ENCODE peak calls at places on chromosomes 5 and 9, in six cellular contexts. C is AG04450; O is fibroblast of lung; U is caudate nucleus; I is CD8-positive, alpha-beta T cell; N is mesendoderm. R is an unnamed sample.

GRCh38 chr5:81354093-81354492 is 39.8 kb downstream of the ACOT12 start:
- DNase-seq in N (no peak), U (no peak), O (no peak), C (no peak), I (no peak), R (no peak)

GRCh38 chr5:90640484-90641059 is 82.0 kb downstream of the ADGRV1 start:
- DNase-seq in C (no peak), N (no peak), O (peak; percentile 59), I (no peak), U (no peak), R (no peak)

GRCh38 chr5:78603636-78604175 is 44.9 kb downstream of the LHFPL2 start:
- DNase-seq in U (no peak), I (no peak), O (no peak), C (no peak), N (no peak), R (no peak)

GRCh38 chr5:61467766-61468482 is 135.9 kb downstream of the ZSWIM6 start:
- DNase-seq in C (no peak), N (peak; percentile 80), U (no peak), O (peak; percentile 90), I (no peak), R (no peak)

GRCh38 chr9:121282309-121283071 is 14.5 kb downstream of the GSN start:
- DNase-seq in U (no peak), O (peak; percentile 92), I (no peak), N (no peak), C (no peak), R (no peak)

GRCh38 chr9:77375956-77376532 is 198.7 kb downstream of the VPS13A start:
- DNase-seq in O (peak; percentile 6), U (no peak), N (peak; percentile 83), C (no peak), I (no peak), R (no peak)

GRCh38 chr9:26975728-26976707 is 19.8 kb downstream of the IFT74 start:
- DNase-seq in N (peak; percentile 84), C (no peak), I (no peak), U (no peak), O (peak; percentile 23), R (no peak)

GRCh38 chr5:142617416-142617815 is 68.5 kb downstream of the FGF1 start:
- DNase-seq in C (no peak), O (no peak), N (no peak), I (no peak), U (no peak), R (no peak)

GRCh38 chr9:101524371-101524770 is 9.3 kb upstream of the RNF20 start:
- DNase-seq in I (no peak), U (no peak), O (no peak), C (no peak), N (no peak), R (no peak)

GRCh38 chr5:160467555-160468418 is 46.1 kb downstream of the PTTG1 start:
- DNase-seq in C (peak; percentile 74), O (peak; percentile 79), U (no peak), N (no peak), I (peak; percentile 81), R (peak; percentile 24)

GRCh38 chr9:10094563-10094962 is 518.2 kb downstream of the PTPRD start:
- DNase-seq in O (no peak), N (no peak), C (no peak), U (no peak), I (no peak), R (no peak)

GRCh38 chr5:103721183-103721582 is 158.6 kb upstream of the NUDT12 start:
- DNase-seq in I (no peak), C (no peak), O (no peak), N (peak; percentile 4), U (no peak), R (no peak)

DNA sequence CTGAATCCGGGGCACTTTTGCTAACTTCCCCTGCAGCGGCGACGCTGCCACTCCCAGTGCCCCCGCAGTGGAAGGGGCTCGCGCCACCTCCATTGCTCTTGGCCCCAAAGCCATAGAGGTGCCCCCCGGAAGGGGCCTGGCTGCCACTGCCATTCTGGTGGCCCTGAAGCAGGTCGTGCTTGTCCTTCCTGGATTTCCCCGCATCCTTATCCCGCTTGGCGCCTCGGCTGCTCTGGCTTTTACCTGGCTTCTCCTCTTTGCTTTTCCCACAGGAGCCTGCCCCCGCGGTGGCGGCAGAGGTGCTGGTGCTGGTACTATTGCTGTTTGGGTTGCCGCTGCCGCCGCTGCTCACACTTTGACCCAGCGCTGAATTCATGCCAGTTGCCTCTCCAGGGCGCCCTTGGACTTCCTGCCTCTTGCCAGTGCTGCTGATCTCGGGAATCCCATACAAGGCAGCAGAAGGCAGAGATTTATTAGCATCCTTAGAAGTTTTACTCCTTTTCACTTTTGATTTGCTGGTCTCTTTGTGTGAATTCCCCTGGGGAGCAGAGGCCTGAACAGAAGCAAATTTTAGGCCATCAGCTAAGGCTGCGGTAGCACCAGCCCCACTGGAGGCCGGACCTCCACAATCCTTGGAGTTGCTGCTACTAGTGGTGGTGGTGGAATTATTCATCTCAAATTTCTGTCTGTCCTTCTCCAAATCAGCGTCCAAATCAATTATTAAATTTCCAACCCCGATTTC is 2.1 kb downstream of the ZNF608 start:
- DNase-seq in I (no peak), O (peak; percentile 39), N (peak; percentile 32), U (no peak), C (no peak), R (no peak)
- H3K27ac ChIP-seq in I (no peak overlapping the region), O (peak overlapping the region; percentile 72), N (peak overlapping the region; percentile 4), U (peak overlapping the region; percentile 83), C (no peak overlapping the region), R (no peak overlapping the region)

DNA sequence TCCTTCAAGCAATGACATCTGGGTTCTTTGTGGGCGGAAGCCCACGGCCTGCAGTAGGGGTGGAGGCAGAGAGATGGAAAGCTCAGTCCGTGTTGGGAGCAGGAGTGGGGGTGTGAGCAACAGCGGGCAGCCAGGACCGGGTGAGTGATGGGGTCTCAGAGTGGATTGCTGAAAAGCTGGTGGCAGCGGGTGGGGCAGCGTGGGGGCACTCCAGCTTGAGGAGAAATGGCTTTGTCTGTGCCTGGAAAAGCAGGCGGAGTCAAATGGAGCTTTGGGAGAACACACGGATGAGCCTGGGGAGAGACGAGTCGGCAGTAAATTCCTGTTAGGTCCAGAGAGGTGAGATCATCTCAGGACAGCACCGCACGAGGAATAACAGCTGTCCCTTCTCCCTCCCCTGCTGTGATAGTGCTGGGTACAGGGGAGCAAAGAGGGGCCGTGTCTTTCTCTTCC is 42.1 kb downstream of the CACNA1B start:
- DNase-seq in N (peak; percentile 21), I (peak; percentile 21), O (no peak), U (no peak), C (no peak), R (no peak)
- H3K27ac ChIP-seq in N (no peak overlapping the region), I (no peak overlapping the region), O (no peak overlapping the region), U (no peak overlapping the region), C (no peak overlapping the region), R (no peak overlapping the region)

GRCh38 chr9:128009639-128010038 is 28.9 kb upstream of the EEIG1 start:
- DNase-seq in U (no peak), C (no peak), N (no peak), O (no peak), I (no peak), R (no peak)
- H3K27ac ChIP-seq in U (no peak overlapping the region), C (no peak overlapping the region), N (no peak overlapping the region), O (no peak overlapping the region), I (no peak overlapping the region), R (peak overlapping the region; percentile 44)

DNA sequence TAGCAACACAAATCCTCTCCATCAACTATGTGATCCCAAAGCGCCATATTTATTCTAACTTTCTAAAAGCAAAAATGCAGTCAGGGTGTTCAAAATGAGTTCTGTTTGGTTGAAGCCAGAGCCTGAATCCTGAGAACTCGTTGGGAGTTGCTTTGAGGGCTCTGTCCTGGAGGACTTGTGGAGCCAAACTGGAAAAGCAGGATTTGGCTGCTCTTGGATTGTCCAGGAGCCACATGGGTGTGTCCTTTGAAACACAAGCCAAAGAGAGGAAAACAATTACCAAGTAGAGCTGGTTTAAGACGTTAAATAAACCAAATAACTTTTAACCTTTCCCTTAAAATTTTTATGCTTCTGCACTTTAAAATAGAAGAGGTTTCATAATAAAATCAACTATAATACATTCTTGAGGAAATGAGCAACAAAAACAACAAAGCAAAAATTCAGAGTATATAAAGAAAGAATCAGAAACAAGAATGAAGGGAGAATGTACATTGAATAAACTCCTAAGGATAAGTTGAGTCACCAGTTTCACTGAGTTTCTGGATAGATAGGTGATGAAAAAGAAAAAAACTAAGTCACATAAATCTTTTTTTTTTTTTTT is 13.5 kb downstream of the C5orf46 start:
- DNase-seq in U (no peak), I (no peak), C (no peak), O (no peak), N (peak; percentile 77), R (no peak)
- H3K27ac ChIP-seq in U (no peak overlapping the region), I (no peak overlapping the region), C (no peak overlapping the region), O (no peak overlapping the region), N (no peak overlapping the region), R (no peak overlapping the region)

GRCh38 chr5:124557761-124558160 is 188.7 kb downstream of the ZNF608 start:
- DNase-seq in C (no peak), O (no peak), U (no peak), I (no peak), N (no peak), R (no peak)

GRCh38 chr5:124553911-124554310 is 192.5 kb downstream of the ZNF608 start:
- DNase-seq in O (no peak), N (no peak), C (no peak), I (no peak), U (no peak), R (no peak)

GRCh38 chr5:124560370-124560769 is 186.1 kb downstream of the ZNF608 start:
- DNase-seq in N (no peak), O (no peak), U (no peak), C (no peak), I (no peak), R (no peak)

GRCh38 chr5:124554746-124555145 is 191.7 kb downstream of the ZNF608 start:
- DNase-seq in I (no peak), N (no peak), C (no peak), O (peak; percentile 3), U (no peak), R (no peak)

GRCh38 chr5:124555179-124555578 is 191.3 kb downstream of the ZNF608 start:
- DNase-seq in N (no peak), I (no peak), C (no peak), O (no peak), U (no peak), R (no peak)
- H3K27ac ChIP-seq in N (no peak overlapping the region), I (no peak overlapping the region), C (no peak overlapping the region), O (no peak overlapping the region), U (peak overlapping the region; percentile 18), R (no peak overlapping the region)

GRCh38 chr9:74817281-74818181 is 70.2 kb downstream of the TRPM6 start:
- DNase-seq in N (no peak), C (no peak), O (no peak), I (no peak), U (no peak), R (no peak)
- H3K27ac ChIP-seq in N (no peak overlapping the region), C (no peak overlapping the region), O (no peak overlapping the region), I (no peak overlapping the region), U (no peak overlapping the region), R (no peak overlapping the region)

DNA sequence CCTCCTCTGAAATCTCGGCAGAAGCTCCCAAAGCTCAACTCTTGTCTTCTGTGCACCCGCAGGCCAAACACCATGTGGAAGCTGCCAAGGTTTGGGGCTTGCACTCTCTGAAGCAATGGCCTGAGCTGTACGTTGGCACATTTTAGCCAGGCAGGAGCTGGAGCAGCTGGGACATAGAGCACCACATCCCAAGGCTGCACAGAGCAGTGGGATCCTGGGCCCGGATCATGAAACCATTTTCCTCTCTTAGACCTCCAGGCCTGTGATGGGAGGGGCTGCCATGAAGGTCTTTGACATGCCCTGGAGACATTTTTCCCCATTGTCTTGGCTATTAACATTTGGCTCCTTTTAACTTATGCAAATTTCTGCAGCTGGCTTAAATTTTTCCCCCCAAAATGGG is 567.1 kb upstream of the ZNF608 start:
- DNase-seq in N (no peak), C (no peak), U (no peak), O (no peak), I (no peak), R (no peak)
- H3K27ac ChIP-seq in N (no peak overlapping the region), C (no peak overlapping the region), U (no peak overlapping the region), O (no peak overlapping the region), I (no peak overlapping the region), R (no peak overlapping the region)

GRCh38 chr5:138103321-138103637 is 19.4 kb downstream of the WNT8A start:
- DNase-seq in U (no peak), N (no peak), O (no peak), C (no peak), I (no peak), R (no peak)
- H3K27ac ChIP-seq in U (no peak overlapping the region), N (no peak overlapping the region), O (no peak overlapping the region), C (no peak overlapping the region), I (no peak overlapping the region), R (no peak overlapping the region)

R was measured in naive thymus-derived CD4-positive, alpha-beta T cell.